ENCODE peak calls at places on chromosomes 4 and X, in nine cellular contexts. F is mucosa of descending colon, C is RWPE1, U is GM13977, P is spleen, A is ovary, L is IMR-90, I is lower lobe of right lung, K is A549. G is an unnamed sample.

GRCh38 chrX:17888421-17888820 is 27.3 kb upstream of the RAI2 start:
- DNase-seq in P (no peak), L (no peak), K (no peak), U (no peak), A (no peak), I (no peak), F (no peak), C (no peak), G (no peak)

GRCh38 chr4:139774759-139775487 is 109.3 kb downstream of the MGST2 start:
- DNase-seq in L (no peak), I (no peak), U (no peak), A (no peak), F (no peak), C (no peak), P (no peak), K (no peak), G (no peak)

GRCh38 chr4:38381788-38382187 is 282.2 kb upstream of the KLF3 start:
- DNase-seq in U (no peak), A (peak), K (no peak), I (no peak), C (no peak), F (no peak), L (no peak), P (no peak), G (no peak)

GRCh38 chr4:151933122-151933827 is 172.5 kb upstream of the GATB start:
- DNase-seq in I (no peak), P (no peak), F (no peak), L (no peak), K (no peak), A (no peak), C (no peak), U (no peak), G (no peak)

GRCh38 chr4:158259955-158260575 is 49.8 kb downstream of the TMEM144 start:
- DNase-seq in A (no peak), F (no peak), K (peak), L (peak), U (no peak), P (no peak), I (no peak), C (no peak), G (no peak)

GRCh38 chr4:127698789-127699200 is 31.4 kb upstream of the SLC25A31 start:
- DNase-seq in I (no peak), F (no peak), K (peak), L (peak), C (peak), A (no peak), P (no peak), U (peak), G (no peak)

GRCh38 chrX:17291141-17291900 is 83.7 kb upstream of the NHS start:
- DNase-seq in U (no peak), F (no peak), I (no peak), L (no peak), P (no peak), A (no peak), C (peak), K (no peak), G (no peak)

GRCh38 chrX:51002160-51002632 is 91.7 kb downstream of the BMP15 start:
- DNase-seq in P (no peak), F (no peak), C (no peak), K (no peak), A (no peak), I (no peak), U (no peak), L (no peak), G (no peak)

GRCh38 chrX:133897593-133898163 is 87.7 kb downstream of the GPC3 start:
- DNase-seq in P (no peak), A (no peak), K (no peak), U (no peak), F (no peak), C (no peak), I (no peak), L (no peak), G (no peak)

GRCh38 chr4:155658665-155659064 is 8.0 kb upstream of the GUCY1A1 start:
- DNase-seq in C (no peak), A (no peak), U (no peak), F (no peak), P (no peak), I (no peak), L (no peak), K (no peak), G (no peak)

GRCh38 chr4:155657985-155658384 is 8.7 kb upstream of the GUCY1A1 start:
- DNase-seq in K (no peak), C (no peak), I (no peak), P (no peak), U (no peak), F (no peak), L (no peak), A (no peak), G (no peak)

GRCh38 chr4:155657169-155657568 is 9.5 kb upstream of the GUCY1A1 start:
- DNase-seq in F (no peak), U (no peak), K (no peak), L (no peak), I (no peak), P (no peak), C (no peak), A (no peak), G (no peak)

GRCh38 chr4:155653052-155653451 is 13.6 kb upstream of the GUCY1A1 start:
- DNase-seq in U (no peak), L (no peak), P (no peak), A (no peak), I (no peak), K (no peak), C (no peak), F (no peak), G (no peak)

GRCh38 chr4:155656025-155656424 is 10.6 kb upstream of the GUCY1A1 start:
- DNase-seq in K (no peak), L (no peak), P (no peak), F (no peak), A (no peak), U (no peak), C (no peak), I (no peak), G (no peak)
- TF ChIP-seq CTCF in K (no peak), L (no peak), P (no peak), F (no peak), A (no peak), U (no peak), C (no peak), I (no peak), G (no peak)

GRCh38 chr4:177579649-177580048 is 137.4 kb upstream of the AGA start:
- DNase-seq in U (no peak), I (no peak), L (peak), A (no peak), K (no peak), F (no peak), P (no peak), C (no peak), G (no peak)
- TF ChIP-seq CTCF in U (peak), I (no peak), L (peak), A (no peak), K (peak), F (no peak), P (no peak), C (peak), G (no peak)

GRCh38 chrX:119826399-119826959 is 26.3 kb downstream of the UPF3B start:
- DNase-seq in I (no peak), A (no peak), U (no peak), P (no peak), C (no peak), L (peak), K (no peak), F (no peak), G (no peak)
- TF ChIP-seq CTCF in I (no peak), A (no peak), U (no peak), P (no peak), C (no peak), L (no peak), K (no peak), F (no peak), G (no peak)

DNA sequence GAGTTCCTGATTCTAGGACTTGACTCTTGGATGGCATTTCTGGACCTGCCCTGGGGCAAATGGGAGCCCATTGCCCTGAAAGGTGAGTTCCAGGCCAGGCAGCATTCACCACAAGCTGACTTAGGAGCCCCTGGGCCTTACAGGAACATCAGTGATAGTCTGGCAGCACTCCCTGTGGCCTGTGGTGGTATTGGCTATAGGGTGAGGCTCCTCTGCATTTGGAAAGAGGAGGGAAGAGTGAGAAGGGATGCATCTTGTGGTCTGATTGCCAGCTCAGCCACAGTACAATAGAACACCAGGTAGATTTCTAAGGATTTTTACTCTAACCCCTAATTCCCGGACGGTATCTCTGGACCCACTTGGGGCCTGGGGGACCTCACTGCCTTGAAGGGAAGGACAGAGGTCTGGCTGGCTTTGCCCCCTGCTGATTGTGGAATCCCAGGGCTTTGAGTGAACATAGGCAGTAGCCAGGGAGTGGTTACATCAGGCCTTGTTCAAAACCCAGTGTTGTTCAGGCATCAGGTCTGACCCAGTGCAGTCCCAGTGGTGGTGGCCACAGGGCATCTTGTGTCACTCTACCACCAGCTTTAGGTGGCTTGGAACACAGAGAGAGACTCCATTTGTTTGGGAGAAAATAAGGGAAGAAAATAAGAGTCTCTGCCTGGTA is 32.9 kb downstream of the MAGED4 start:
- DNase-seq in L (no peak), K (no peak), A (no peak), C (no peak), U (no peak), P (no peak), I (no peak), F (no peak), G (peak)
- TF ChIP-seq CTCF in L (no peak), K (no peak), A (no peak), C (no peak), U (no peak), P (no peak), I (no peak), F (no peak), G (no peak)

GRCh38 chr4:113604955-113605354 is 156.6 kb downstream of the CAMK2D start:
- DNase-seq in U (no peak), F (no peak), C (no peak), P (no peak), K (peak), L (peak), I (no peak), A (no peak), G (no peak)

GRCh38 chr4:113607147-113607720 is 154.3 kb downstream of the CAMK2D start:
- DNase-seq in C (no peak), A (no peak), P (no peak), F (no peak), L (no peak), K (no peak), U (no peak), I (no peak), G (no peak)

GRCh38 chr4:113601636-113602035 is 159.9 kb downstream of the CAMK2D start:
- DNase-seq in A (no peak), L (no peak), K (no peak), U (no peak), I (no peak), F (no peak), P (no peak), C (no peak), G (no peak)

GRCh38 chr4:113603926-113604325 is 157.6 kb downstream of the CAMK2D start:
- DNase-seq in I (no peak), A (no peak), L (peak), C (no peak), U (no peak), F (no peak), P (no peak), K (no peak), G (no peak)

DNA sequence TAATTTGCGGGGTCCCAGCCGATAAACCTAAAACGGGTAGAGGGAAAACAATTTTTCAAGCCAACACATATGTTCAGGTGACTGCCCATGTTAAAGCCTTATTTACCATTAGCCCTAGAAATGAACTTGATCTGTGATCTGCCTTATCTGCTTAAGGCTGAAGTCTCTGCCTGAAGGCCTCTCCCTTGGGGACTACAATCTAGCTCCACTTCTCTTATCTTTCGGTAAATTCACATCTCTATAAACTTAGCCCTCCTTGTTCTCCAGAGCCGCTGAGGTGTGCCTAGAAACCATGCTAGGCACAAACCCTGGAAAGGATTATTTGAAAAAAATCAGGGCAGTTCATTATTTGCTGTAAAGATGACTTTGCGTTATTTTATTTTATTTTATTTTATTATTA is 158.7 kb downstream of the CAMK2D start:
- DNase-seq in A (no peak), I (no peak), C (no peak), K (no peak), P (no peak), F (no peak), U (no peak), L (no peak), G (no peak)
- TF ChIP-seq CTCF in A (no peak), I (no peak), C (no peak), K (no peak), P (no peak), F (no peak), U (no peak), L (no peak), G (no peak)

G was measured in glutamatergic neuron.